ENCODE peak calls at places on chromosomes 5 and 9, in eight cellular contexts. One of them, this sample, is unnamed.

GRCh38 chr9:445033-445432 is 230.4 kb downstream of the DOCK8 start:
- DNase-seq in lung: no peak
- DNase-seq in spleen: no peak
- DNase-seq in heart right ventricle: no peak
- DNase-seq in endothelial cell of umbilical vein: no peak
- DNase-seq in psoas muscle: no peak
- DNase-seq in kidney: peak; percentile 76
- DNase-seq in uterus: peak; percentile 66
- DNase-seq in this sample: no peak

GRCh38 chr5:107012371-107012770 is 658.4 kb downstream of the EFNA5 start:
- DNase-seq in spleen: no peak
- DNase-seq in psoas muscle: no peak
- DNase-seq in heart right ventricle: no peak
- DNase-seq in kidney: no peak
- DNase-seq in lung: no peak
- DNase-seq in endothelial cell of umbilical vein: no peak
- DNase-seq in uterus: no peak
- DNase-seq in this sample: no peak

GRCh38 chr5:94793113-94793815 is 174.8 kb downstream of the SLF1 start:
- DNase-seq in lung: no peak
- DNase-seq in heart right ventricle: no peak
- DNase-seq in kidney: no peak
- DNase-seq in psoas muscle: no peak
- DNase-seq in uterus: no peak
- DNase-seq in endothelial cell of umbilical vein: peak; percentile 30
- DNase-seq in spleen: no peak
- DNase-seq in this sample: no peak

GRCh38 chr9:26892251-26893029 is at the start of gene CAAP1:
- DNase-seq in heart right ventricle: peak; percentile 94
- DNase-seq in lung: peak; percentile 96
- DNase-seq in psoas muscle: peak; percentile 96
- DNase-seq in uterus: peak; percentile 91
- DNase-seq in spleen: peak; percentile 99
- DNase-seq in kidney: peak; percentile 98
- DNase-seq in endothelial cell of umbilical vein: peak; percentile 93
- DNase-seq in this sample: peak; percentile 95

GRCh38 chr5:17951392-17952169 is 317.3 kb downstream of the TAF11L14 start:
- DNase-seq in endothelial cell of umbilical vein: no peak
- DNase-seq in heart right ventricle: no peak
- DNase-seq in uterus: no peak
- DNase-seq in kidney: no peak
- DNase-seq in psoas muscle: no peak
- DNase-seq in lung: no peak
- DNase-seq in spleen: no peak
- DNase-seq in this sample: no peak

GRCh38 chr9:107212613-107213012 is 70.5 kb upstream of the RAD23B start:
- DNase-seq in uterus: no peak
- DNase-seq in heart right ventricle: no peak
- DNase-seq in spleen: no peak
- DNase-seq in psoas muscle: no peak
- DNase-seq in endothelial cell of umbilical vein: no peak
- DNase-seq in lung: no peak
- DNase-seq in kidney: no peak
- DNase-seq in this sample: no peak

GRCh38 chr5:170633235-170634041 is 129.6 kb downstream of the KCNIP1 start:
- DNase-seq in heart right ventricle: peak; percentile 80
- DNase-seq in psoas muscle: peak; percentile 52
- DNase-seq in spleen: peak; percentile 50
- DNase-seq in endothelial cell of umbilical vein: peak; percentile 83
- DNase-seq in uterus: peak; percentile 85
- DNase-seq in lung: peak; percentile 59
- DNase-seq in kidney: no peak
- DNase-seq in this sample: peak; percentile 81

GRCh38 chr9:127336708-127337352 is 60.1 kb upstream of the SLC2A8 start:
- DNase-seq in heart right ventricle: peak; percentile 90
- DNase-seq in lung: peak; percentile 59
- DNase-seq in psoas muscle: peak; percentile 73
- DNase-seq in endothelial cell of umbilical vein: peak; percentile 98
- DNase-seq in kidney: peak; percentile 78
- DNase-seq in spleen: no peak
- DNase-seq in uterus: peak; percentile 94
- DNase-seq in this sample: peak; percentile 90

GRCh38 chr5:172463031-172463430 is 8.7 kb upstream of the SH3PXD2B start:
- DNase-seq in kidney: no peak
- DNase-seq in heart right ventricle: no peak
- DNase-seq in uterus: no peak
- DNase-seq in endothelial cell of umbilical vein: no peak
- DNase-seq in psoas muscle: no peak
- DNase-seq in lung: no peak
- DNase-seq in spleen: no peak
- DNase-seq in this sample: no peak

GRCh38 chr5:67453526-67453925 is 256.9 kb upstream of the CD180 start:
- DNase-seq in spleen: no peak
- DNase-seq in uterus: no peak
- DNase-seq in psoas muscle: no peak
- DNase-seq in endothelial cell of umbilical vein: peak; percentile 14
- DNase-seq in kidney: no peak
- DNase-seq in lung: no peak
- DNase-seq in heart right ventricle: no peak
- DNase-seq in this sample: no peak

GRCh38 chr9:83544002-83544698 is 5.9 kb upstream of the FRMD3 start:
- DNase-seq in psoas muscle: peak; percentile 19
- DNase-seq in spleen: no peak
- DNase-seq in lung: no peak
- DNase-seq in endothelial cell of umbilical vein: peak; percentile 65
- DNase-seq in uterus: peak; percentile 38
- DNase-seq in heart right ventricle: peak; percentile 39
- DNase-seq in kidney: no peak
- DNase-seq in this sample: no peak

GRCh38 chr9:127495884-127496555 is 44.7 kb downstream of the LRSAM1 start:
- DNase-seq in uterus: no peak
- DNase-seq in psoas muscle: no peak
- DNase-seq in kidney: no peak
- DNase-seq in endothelial cell of umbilical vein: no peak
- DNase-seq in lung: no peak
- DNase-seq in heart right ventricle: no peak
- DNase-seq in spleen: no peak
- DNase-seq in this sample: no peak

GRCh38 chr5:103373576-103374472 is 115.3 kb downstream of the MACIR start:
- DNase-seq in uterus: no peak
- DNase-seq in heart right ventricle: no peak
- DNase-seq in lung: no peak
- DNase-seq in endothelial cell of umbilical vein: no peak
- DNase-seq in kidney: no peak
- DNase-seq in spleen: no peak
- DNase-seq in psoas muscle: no peak
- DNase-seq in this sample: no peak

GRCh38 chr9:68947015-68947414 is 66.9 kb downstream of the PRKACG start:
- DNase-seq in lung: no peak
- DNase-seq in spleen: no peak
- DNase-seq in uterus: no peak
- DNase-seq in endothelial cell of umbilical vein: no peak
- DNase-seq in psoas muscle: no peak
- DNase-seq in heart right ventricle: no peak
- DNase-seq in kidney: no peak
- DNase-seq in this sample: no peak

GRCh38 chr9:38089387-38090165 is 20.5 kb upstream of the SHB start:
- DNase-seq in uterus: no peak
- DNase-seq in psoas muscle: no peak
- DNase-seq in endothelial cell of umbilical vein: no peak
- DNase-seq in lung: no peak
- DNase-seq in spleen: peak; percentile 25
- DNase-seq in heart right ventricle: no peak
- DNase-seq in kidney: no peak
- DNase-seq in this sample: peak; percentile 24

GRCh38 chr9:113995963-113996362 is 82.1 kb downstream of the AMBP start:
- DNase-seq in endothelial cell of umbilical vein: no peak
- DNase-seq in lung: no peak
- DNase-seq in spleen: peak; percentile 42
- DNase-seq in kidney: peak; percentile 25
- DNase-seq in uterus: peak; percentile 11
- DNase-seq in psoas muscle: no peak
- DNase-seq in heart right ventricle: no peak
- DNase-seq in this sample: peak; percentile 52

GRCh38 chr5:14153932-14154646 is 10.9 kb downstream of the TRIO start:
- DNase-seq in heart right ventricle: peak; percentile 86
- DNase-seq in psoas muscle: peak; percentile 68
- DNase-seq in lung: peak; percentile 64
- DNase-seq in endothelial cell of umbilical vein: peak; percentile 97
- DNase-seq in kidney: peak; percentile 84
- DNase-seq in uterus: peak; percentile 81
- DNase-seq in spleen: no peak
- DNase-seq in this sample: peak; percentile 87

DNA sequence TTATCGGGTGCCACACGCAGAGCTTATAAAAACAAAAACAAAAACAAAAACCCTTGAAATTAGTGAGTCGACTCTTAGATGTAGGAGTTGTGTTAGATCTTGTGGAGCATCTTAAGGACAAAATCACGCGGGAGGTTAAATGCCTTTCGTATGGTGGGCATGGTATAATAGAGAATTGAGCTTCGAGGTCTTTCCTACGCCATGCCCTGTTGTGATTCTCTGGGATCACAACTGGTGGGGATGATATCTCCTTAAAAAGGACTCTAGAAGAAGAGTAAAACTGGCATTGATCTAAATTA is 773 bp upstream of the ELL2 start:
- DNase-seq in uterus: no peak
- DNase-seq in heart right ventricle: no peak
- DNase-seq in psoas muscle: no peak
- DNase-seq in spleen: no peak
- DNase-seq in endothelial cell of umbilical vein: no peak
- DNase-seq in lung: no peak
- DNase-seq in kidney: no peak
- DNase-seq in this sample: no peak
- TF ChIP-seq CTCF in uterus: no peak
- TF ChIP-seq CTCF in heart right ventricle: no peak
- TF ChIP-seq CTCF in psoas muscle: no peak
- TF ChIP-seq CTCF in spleen: no peak
- TF ChIP-seq CTCF in endothelial cell of umbilical vein: no peak
- TF ChIP-seq CTCF in lung: no peak
- TF ChIP-seq CTCF in kidney: no peak
- TF ChIP-seq CTCF in this sample: no peak

GRCh38 chr9:134342746-134343115 is 16.5 kb downstream of the RXRA start:
- DNase-seq in kidney: no peak
- DNase-seq in spleen: no peak
- DNase-seq in lung: no peak
- DNase-seq in uterus: no peak
- DNase-seq in endothelial cell of umbilical vein: no peak
- DNase-seq in psoas muscle: no peak
- DNase-seq in heart right ventricle: no peak
- DNase-seq in this sample: no peak
- H3K27ac ChIP-seq in kidney: no peak overlapping the region
- H3K27ac ChIP-seq in spleen: no peak overlapping the region
- H3K27ac ChIP-seq in lung: no peak overlapping the region
- H3K27ac ChIP-seq in uterus: no peak overlapping the region
- H3K27ac ChIP-seq in endothelial cell of umbilical vein: no peak overlapping the region
- H3K27ac ChIP-seq in psoas muscle: peak overlapping the region; percentile 72
- H3K27ac ChIP-seq in heart right ventricle: no peak overlapping the region
- H3K27ac ChIP-seq in this sample: peak overlapping the region; percentile 86

GRCh38 chr5:151618907-151619306 is 27.8 kb upstream of the FAT2 start:
- DNase-seq in endothelial cell of umbilical vein: no peak
- DNase-seq in psoas muscle: no peak
- DNase-seq in uterus: no peak
- DNase-seq in kidney: no peak
- DNase-seq in spleen: no peak
- DNase-seq in heart right ventricle: no peak
- DNase-seq in lung: no peak
- DNase-seq in this sample: no peak

GRCh38 chr5:151620463-151620844 is 29.3 kb upstream of the FAT2 start:
- DNase-seq in lung: no peak
- DNase-seq in spleen: no peak
- DNase-seq in uterus: no peak
- DNase-seq in kidney: no peak
- DNase-seq in heart right ventricle: no peak
- DNase-seq in endothelial cell of umbilical vein: no peak
- DNase-seq in psoas muscle: no peak
- DNase-seq in this sample: no peak

GRCh38 chr5:151619812-151620462 is 28.8 kb upstream of the FAT2 start:
- DNase-seq in endothelial cell of umbilical vein: no peak
- DNase-seq in heart right ventricle: no peak
- DNase-seq in kidney: no peak
- DNase-seq in uterus: no peak
- DNase-seq in spleen: no peak
- DNase-seq in lung: no peak
- DNase-seq in psoas muscle: no peak
- DNase-seq in this sample: no peak

GRCh38 chr5:151617383-151617840 is 26.3 kb upstream of the FAT2 start:
- DNase-seq in kidney: no peak
- DNase-seq in heart right ventricle: no peak
- DNase-seq in lung: no peak
- DNase-seq in spleen: no peak
- DNase-seq in uterus: no peak
- DNase-seq in endothelial cell of umbilical vein: no peak
- DNase-seq in psoas muscle: no peak
- DNase-seq in this sample: no peak

DNA sequence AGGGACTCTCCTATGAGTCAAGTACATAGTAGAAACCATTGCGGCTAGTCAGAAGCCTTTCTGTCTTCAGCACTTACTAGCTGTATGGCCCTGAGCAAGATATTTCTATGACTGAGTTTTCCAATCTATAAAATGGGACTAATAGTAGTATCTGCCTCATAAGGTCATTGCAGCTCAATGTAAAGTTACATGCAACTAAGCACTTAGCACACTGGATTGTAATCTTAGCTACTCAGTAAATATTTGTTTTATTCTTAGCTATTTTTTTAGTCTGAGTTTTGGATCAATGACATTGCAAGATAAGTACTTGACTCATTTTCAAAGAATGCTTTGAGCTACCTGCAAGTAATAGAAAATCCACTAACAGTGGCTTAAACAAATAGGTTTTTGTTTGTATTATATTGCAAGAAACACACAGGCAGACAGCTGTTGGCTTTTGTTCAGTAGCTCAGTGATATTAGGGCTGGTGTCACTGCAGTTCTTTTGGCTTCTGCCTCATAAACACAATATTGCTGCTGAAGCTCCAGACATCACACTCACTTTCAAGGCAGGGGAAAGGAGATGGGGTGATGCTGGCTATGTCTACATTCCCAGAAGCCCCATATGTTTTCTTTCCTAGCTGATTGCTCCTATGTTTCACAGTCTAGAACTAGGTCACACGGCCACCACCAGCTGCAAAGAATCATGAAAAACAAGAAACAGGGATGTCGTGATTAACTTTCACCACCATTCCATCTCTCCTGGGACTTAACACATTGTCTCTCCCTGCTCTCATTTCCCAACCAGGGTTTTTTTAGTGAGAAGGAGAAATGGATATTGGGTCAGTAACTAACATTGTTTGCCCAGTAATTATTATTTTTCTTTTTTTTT is 26.9 kb upstream of the FAT2 start:
- DNase-seq in psoas muscle: no peak
- DNase-seq in lung: no peak
- DNase-seq in kidney: no peak
- DNase-seq in endothelial cell of umbilical vein: no peak
- DNase-seq in spleen: no peak
- DNase-seq in heart right ventricle: no peak
- DNase-seq in uterus: no peak
- DNase-seq in this sample: no peak
- TF ChIP-seq CTCF in psoas muscle: no peak
- TF ChIP-seq CTCF in lung: no peak
- TF ChIP-seq CTCF in kidney: no peak
- TF ChIP-seq CTCF in endothelial cell of umbilical vein: no peak
- TF ChIP-seq CTCF in spleen: no peak
- TF ChIP-seq CTCF in heart right ventricle: no peak
- TF ChIP-seq CTCF in uterus: no peak
- TF ChIP-seq CTCF in this sample: no peak

GRCh38 chr9:92771309-92771708 is 6.7 kb upstream of the BICD2 start:
- DNase-seq in endothelial cell of umbilical vein: no peak
- DNase-seq in uterus: no peak
- DNase-seq in spleen: no peak
- DNase-seq in kidney: no peak
- DNase-seq in lung: no peak
- DNase-seq in heart right ventricle: no peak
- DNase-seq in psoas muscle: no peak
- DNase-seq in this sample: no peak
- H3K27ac ChIP-seq in endothelial cell of umbilical vein: no peak overlapping the region
- H3K27ac ChIP-seq in uterus: no peak overlapping the region
- H3K27ac ChIP-seq in spleen: no peak overlapping the region
- H3K27ac ChIP-seq in kidney: no peak overlapping the region
- H3K27ac ChIP-seq in lung: no peak overlapping the region
- H3K27ac ChIP-seq in heart right ventricle: no peak overlapping the region
- H3K27ac ChIP-seq in psoas muscle: no peak overlapping the region
- H3K27ac ChIP-seq in this sample: no peak overlapping the region

This sample was measured in coronary artery.